ENCODE peak calls at places on chromosomes 3 and 15, in nine cellular contexts. O, A, Z, N, K, Y, U, R and Q are unnamed samples.

GRCh38 chr3:67415504-67415903 is 238.9 kb downstream of the SUCLG2 start:
- DNase-seq in R (no peak), N (no peak), Z (no peak), U (no peak), A (no peak), K (no peak), Y (no peak), O (no peak), Q (no peak)

GRCh38 chr3:5650303-5650702 is 462.8 kb downstream of the EDEM1 start:
- DNase-seq in K (no peak), U (peak; percentile 15), R (no peak), O (no peak), Y (no peak), N (no peak), A (no peak), Z (no peak), Q (no peak)

GRCh38 chr15:68114840-68115239 is 60.7 kb downstream of the PIAS1 start:
- DNase-seq in U (no peak), K (no peak), R (no peak), Y (no peak), O (no peak), N (no peak), A (no peak), Z (no peak), Q (no peak)

GRCh38 chr3:156443079-156443478 is 111.8 kb downstream of the SSR3 start:
- DNase-seq in Y (no peak), N (no peak), A (no peak), U (no peak), Z (no peak), O (no peak), K (no peak), R (peak; percentile 37), Q (no peak)

GRCh38 chr15:72835289-72835890 is 51.8 kb upstream of the ADPGK start:
- DNase-seq in U (peak; percentile 8), A (peak; percentile 8), O (peak; percentile 44), N (no peak), R (peak; percentile 6), Y (no peak), Z (peak; percentile 6), K (no peak), Q (no peak)

GRCh38 chr3:13660042-13660874 is 111.3 kb downstream of the FBLN2 start:
- DNase-seq in A (no peak), U (no peak), Y (no peak), K (no peak), R (no peak), Z (no peak), O (no peak), N (no peak), Q (no peak)

GRCh38 chr15:65094294-65094995 is 17.9 kb downstream of the KBTBD13 start:
- DNase-seq in K (no peak), Z (no peak), U (no peak), N (no peak), O (no peak), A (peak; percentile 83), Y (peak; percentile 22), R (no peak), Q (no peak)

GRCh38 chr15:90414408-90415028 is 26.5 kb downstream of the IQGAP1 start:
- DNase-seq in A (no peak), U (no peak), K (no peak), N (no peak), R (peak; percentile 66), Y (no peak), Z (no peak), O (peak; percentile 37), Q (no peak)

GRCh38 chr3:131729561-131729960 is 226.8 kb upstream of the MRPL3 start:
- DNase-seq in N (no peak), Z (no peak), O (no peak), U (no peak), R (peak; percentile 4), K (no peak), A (no peak), Y (no peak), Q (no peak)

GRCh38 chr3:183437060-183437459 is 8.6 kb upstream of the MCF2L2 start:
- DNase-seq in Y (no peak), O (no peak), N (no peak), R (no peak), U (peak; percentile 42), A (no peak), K (no peak), Z (no peak), Q (no peak)

GRCh38 chr3:183434992-183435391 is 6.6 kb upstream of the MCF2L2 start:
- DNase-seq in Y (no peak), A (no peak), Z (no peak), K (no peak), R (no peak), U (no peak), O (no peak), N (no peak), Q (no peak)

GRCh38 chr3:183434503-183434902 is 6.1 kb upstream of the MCF2L2 start:
- DNase-seq in K (no peak), R (no peak), O (no peak), Z (no peak), N (no peak), A (no peak), U (no peak), Y (no peak), Q (no peak)

GRCh38 chr3:183437696-183438564 is 9.5 kb upstream of the MCF2L2 start:
- DNase-seq in R (no peak), Z (no peak), O (no peak), K (no peak), Y (no peak), A (no peak), N (no peak), U (peak; percentile 53), Q (no peak)

GRCh38 chr3:183435701-183436100 is 7.3 kb upstream of the MCF2L2 start:
- DNase-seq in O (no peak), U (peak; percentile 68), K (no peak), Y (no peak), Z (no peak), N (no peak), R (no peak), A (no peak), Q (no peak)
- TF ChIP-seq CTCF in O (no peak), U (no peak), K (no peak), Y (no peak), Z (no peak), N (no peak), R (no peak), A (no peak), Q (no peak)

GRCh38 chr3:108818404-108818803 is 4.2 kb upstream of the TRAT1 start:
- DNase-seq in K (no peak), R (peak; percentile 14), A (no peak), U (peak; percentile 77), N (no peak), Y (peak; percentile 6), O (peak; percentile 64), Z (peak; percentile 53), Q (no peak)
- TF ChIP-seq CTCF in K (peak; percentile 54), R (peak; percentile 23), A (no peak), U (peak; percentile 58), N (no peak), Y (peak; percentile 45), O (peak; percentile 41), Z (peak; percentile 15), Q (peak; percentile 21)

DNA sequence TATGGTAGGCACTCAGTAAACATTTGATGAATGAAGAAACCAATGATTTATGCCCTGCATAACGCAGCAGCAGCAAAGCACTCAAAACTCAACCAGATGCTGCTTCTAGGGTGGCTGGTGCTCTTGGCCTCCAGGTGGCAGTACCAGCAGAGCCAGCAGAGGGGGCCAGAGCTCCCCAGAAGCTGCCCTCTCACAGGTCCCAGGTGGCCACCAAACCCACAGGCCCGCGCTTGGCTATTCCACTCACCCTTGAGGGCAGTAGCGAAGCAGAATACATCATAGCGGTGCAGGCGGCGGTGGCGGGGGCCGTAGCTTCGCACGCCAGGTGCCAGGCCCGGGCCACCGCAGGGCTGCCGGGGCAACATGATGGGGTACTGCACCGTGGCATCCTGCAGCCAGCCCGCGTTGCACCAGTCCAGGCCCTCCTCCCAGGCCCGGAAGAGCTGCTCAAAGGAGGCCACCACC is 16.6 kb downstream of the HAPLN3 start:
- DNase-seq in U (peak; percentile 57), R (peak; percentile 55), A (no peak), K (no peak), O (peak; percentile 69), N (no peak), Z (peak; percentile 73), Y (peak; percentile 85), Q (peak; percentile 56)
- TF ChIP-seq CTCF in U (peak; percentile 76), R (peak; percentile 82), A (no peak), K (peak; percentile 87), O (peak; percentile 54), N (no peak), Z (peak; percentile 75), Y (peak; percentile 73), Q (peak; percentile 71)

GRCh38 chr15:44195151-44195740 is at the start of gene FRMD5:
- DNase-seq in Z (peak; percentile 93), Y (peak; percentile 98), A (peak; percentile 94), U (peak; percentile 96), K (peak; percentile 65), N (peak; percentile 65), R (peak; percentile 97), O (peak; percentile 95), Q (peak; percentile 74)

GRCh38 chr15:44193651-44194396 is 1.2 kb downstream of the FRMD5 start:
- DNase-seq in Z (no peak), N (no peak), R (peak; percentile 58), A (no peak), K (no peak), O (peak; percentile 13), U (no peak), Y (peak; percentile 47), Q (no peak)

GRCh38 chr15:44199393-44199792 is 4.3 kb upstream of the FRMD5 start:
- DNase-seq in K (no peak), O (peak; percentile 7), N (no peak), R (no peak), Y (no peak), U (no peak), A (no peak), Z (peak; percentile 13), Q (no peak)

GRCh38 chr15:44188810-44189209 is 6.3 kb downstream of the FRMD5 start:
- DNase-seq in Z (no peak), N (no peak), R (no peak), O (no peak), Y (no peak), K (no peak), A (no peak), U (no peak), Q (no peak)

GRCh38 chr15:44194397-44195150 is 497 bp downstream of the FRMD5 start:
- DNase-seq in N (no peak), U (peak; percentile 23), O (peak; percentile 73), A (no peak), R (peak; percentile 89), Z (peak; percentile 76), K (no peak), Y (peak; percentile 73), Q (peak; percentile 20)
- TF ChIP-seq CTCF in N (no peak), U (no peak), O (no peak), A (no peak), R (no peak), Z (no peak), K (no peak), Y (peak; percentile 20), Q (no peak)